ENCODE peak calls at places on chromosome 18, in four cellular contexts. G is WTC11, U is K562, F is H1. J is an unnamed sample.

GRCh38 chr18:52228158-52228557 is 111.8 kb upstream of the DCC start:
- DNase-seq in G (no peak), U (no peak), F (no peak), J (no peak)

GRCh38 chr18:76466410-76466991 is 28.5 kb downstream of the ZNF516 start:
- DNase-seq in G (no peak), U (no peak), F (no peak), J (no peak)

GRCh38 chr18:44497294-44497693 is 183.4 kb upstream of the SETBP1 start:
- DNase-seq in G (no peak), U (no peak), F (no peak), J (no peak)

GRCh38 chr18:13611616-13612110 is 114.7 kb downstream of the FAM210A start:
- DNase-seq in G (no peak), U (no peak), F (no peak), J (peak)

GRCh38 chr18:62979172-62979571 is 263.8 kb downstream of the PHLPP1 start:
- DNase-seq in G (no peak), U (no peak), F (no peak), J (no peak)

GRCh38 chr18:10488022-10488421 is 33.6 kb downstream of the APCDD1 start:
- DNase-seq in G (no peak), U (no peak), F (no peak), J (no peak)

GRCh38 chr18:31275722-31276463 is 42.1 kb upstream of the DSG1 start:
- DNase-seq in G (no peak), U (no peak), F (no peak), J (no peak)

GRCh38 chr18:54787098-54787497 is 41.2 kb upstream of the RAB27B start:
- DNase-seq in G (no peak), U (no peak), F (no peak), J (no peak)

GRCh38 chr18:45482286-45482685 is 133.0 kb upstream of the SLC14A2 start:
- DNase-seq in G (no peak), U (no peak), F (no peak), J (no peak)

GRCh38 chr18:23740105-23740830 is 51.0 kb downstream of the LAMA3 start:
- DNase-seq in G (no peak), U (no peak), F (no peak), J (no peak)

DNA sequence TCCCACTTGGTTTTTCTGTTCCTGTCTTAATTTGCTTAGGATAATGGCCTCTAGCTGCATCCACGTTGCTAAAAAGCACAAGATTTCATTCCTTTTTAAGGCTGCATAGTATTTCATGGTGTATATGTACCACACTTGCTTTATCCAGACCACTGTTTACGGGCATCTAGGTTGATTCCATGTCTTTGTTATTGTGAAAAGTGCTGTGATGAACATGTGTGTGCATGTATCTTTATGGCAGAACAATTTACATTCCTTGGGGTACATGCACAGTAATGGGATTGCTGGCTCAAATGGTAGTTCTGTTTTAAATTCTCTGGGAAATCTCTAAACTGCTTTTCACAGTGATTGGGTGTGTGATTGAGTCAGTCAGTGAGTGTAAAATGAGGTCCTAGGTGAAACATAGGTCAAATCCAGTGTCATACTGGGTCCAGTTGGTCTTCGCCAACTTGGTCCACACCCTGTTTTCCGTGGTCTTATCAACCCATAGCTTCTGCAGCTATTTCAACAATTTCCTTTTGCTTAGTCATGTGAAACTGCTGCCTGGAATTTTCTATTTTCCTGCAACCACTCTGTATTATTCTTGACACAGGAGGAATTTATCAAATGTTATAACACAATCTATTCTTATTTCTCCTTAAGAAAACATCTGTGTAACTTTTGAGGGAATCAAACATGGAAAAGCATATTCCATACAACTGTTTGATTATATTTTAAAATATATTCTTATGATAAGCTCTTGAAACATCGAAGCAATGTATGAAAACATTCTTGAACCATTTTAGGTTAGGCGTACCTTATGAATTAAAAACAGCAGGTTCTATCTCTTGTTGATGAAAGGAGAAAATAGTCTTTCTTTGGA is 82.9 kb downstream of the ADCYAP1 start:
- DNase-seq in G (no peak), U (peak), F (no peak), J (no peak)
- TF ChIP-seq MAX in G (no peak), U (no peak), F (no peak), J (no peak)

GRCh38 chr18:79517322-79517721 is 121.6 kb downstream of the NFATC1 start:
- DNase-seq in G (no peak), U (no peak), F (no peak), J (no peak)
- TF ChIP-seq TEAD4 in G (no peak), U (no peak), F (no peak), J (no peak)

GRCh38 chr18:42184685-42185477 is 229.8 kb downstream of the PIK3C3 start:
- DNase-seq in G (no peak), U (no peak), F (no peak), J (no peak)

GRCh38 chr18:42185486-42185885 is 230.5 kb downstream of the PIK3C3 start:
- DNase-seq in G (no peak), U (no peak), F (no peak), J (no peak)

GRCh38 chr18:42183746-42184145 is 228.7 kb downstream of the PIK3C3 start:
- DNase-seq in G (no peak), U (no peak), F (no peak), J (no peak)

GRCh38 chr18:42190643-42191042 is 235.6 kb downstream of the PIK3C3 start:
- DNase-seq in G (no peak), U (no peak), F (no peak), J (no peak)

DNA sequence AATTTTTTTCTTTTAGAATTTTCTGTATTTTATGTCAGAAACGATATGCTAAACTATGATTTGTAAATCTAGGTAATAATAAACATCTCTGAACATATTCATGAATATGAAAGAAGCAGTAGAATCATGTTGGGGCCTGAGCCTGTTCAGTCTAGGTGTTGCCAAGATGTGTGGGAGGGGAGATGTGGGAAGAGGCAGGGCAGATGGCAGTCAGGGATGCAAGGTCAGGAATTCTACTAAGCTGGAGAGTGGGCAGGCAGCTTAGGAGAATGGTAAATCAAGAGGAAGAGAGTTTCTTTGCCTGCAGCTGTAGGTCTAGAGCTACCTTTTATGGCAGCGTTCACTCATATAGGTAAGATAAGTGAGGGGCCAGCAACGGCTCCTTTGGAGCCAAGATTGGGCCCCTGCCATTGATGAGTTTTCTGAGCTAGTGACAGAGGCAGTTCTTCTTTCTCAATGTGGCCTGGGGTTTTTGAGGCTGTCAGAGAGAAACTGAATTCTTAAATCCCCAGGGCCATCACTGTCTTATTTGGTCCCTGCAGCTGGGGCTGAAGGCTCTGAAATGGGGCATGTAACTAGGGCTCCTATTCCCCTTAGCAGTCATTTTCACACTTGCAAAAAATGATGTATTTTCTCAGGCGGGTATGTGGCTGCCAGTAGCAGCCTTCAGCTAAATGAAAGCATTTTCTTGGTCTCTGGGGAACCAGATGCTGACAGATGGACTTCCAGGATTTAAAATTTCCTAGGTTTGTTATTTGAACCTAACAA is 232.8 kb downstream of the PIK3C3 start:
- DNase-seq in G (no peak), U (no peak), F (no peak), J (no peak)
- TF ChIP-seq MAX in G (no peak), U (no peak), F (no peak), J (no peak)

GRCh38 chr18:39571511-39571910 is 2005.9 kb upstream of the CELF4 start:
- DNase-seq in G (no peak), U (peak), F (no peak), J (peak)
- TF ChIP-seq TEAD4 in G (no peak), U (no peak), F (no peak), J (no peak)

GRCh38 chr18:79361766-79362522 is 33.8 kb upstream of the NFATC1 start:
- DNase-seq in G (no peak), U (no peak), F (no peak), J (no peak)
- TF ChIP-seq MAX in G (no peak), U (no peak), F (no peak), J (no peak)

GRCh38 chr18:79519751-79520472 is 124.2 kb downstream of the NFATC1 start:
- DNase-seq in G (no peak), U (peak), F (no peak), J (no peak)

GRCh38 chr18:79522451-79523220 is 126.9 kb downstream of the NFATC1 start:
- DNase-seq in G (no peak), U (no peak), F (no peak), J (no peak)

GRCh38 chr18:79518683-79519128 is 123.0 kb downstream of the NFATC1 start:
- DNase-seq in G (no peak), U (no peak), F (no peak), J (no peak)

GRCh38 chr18:79521806-79522205 is 126.1 kb downstream of the NFATC1 start:
- DNase-seq in G (no peak), U (no peak), F (no peak), J (no peak)

GRCh38 chr18:79520473-79521390 is 125.0 kb downstream of the NFATC1 start:
- DNase-seq in G (no peak), U (no peak), F (no peak), J (no peak)
- TF ChIP-seq TEAD4 in G (no peak), U (no peak), F (no peak), J (no peak)

DNA sequence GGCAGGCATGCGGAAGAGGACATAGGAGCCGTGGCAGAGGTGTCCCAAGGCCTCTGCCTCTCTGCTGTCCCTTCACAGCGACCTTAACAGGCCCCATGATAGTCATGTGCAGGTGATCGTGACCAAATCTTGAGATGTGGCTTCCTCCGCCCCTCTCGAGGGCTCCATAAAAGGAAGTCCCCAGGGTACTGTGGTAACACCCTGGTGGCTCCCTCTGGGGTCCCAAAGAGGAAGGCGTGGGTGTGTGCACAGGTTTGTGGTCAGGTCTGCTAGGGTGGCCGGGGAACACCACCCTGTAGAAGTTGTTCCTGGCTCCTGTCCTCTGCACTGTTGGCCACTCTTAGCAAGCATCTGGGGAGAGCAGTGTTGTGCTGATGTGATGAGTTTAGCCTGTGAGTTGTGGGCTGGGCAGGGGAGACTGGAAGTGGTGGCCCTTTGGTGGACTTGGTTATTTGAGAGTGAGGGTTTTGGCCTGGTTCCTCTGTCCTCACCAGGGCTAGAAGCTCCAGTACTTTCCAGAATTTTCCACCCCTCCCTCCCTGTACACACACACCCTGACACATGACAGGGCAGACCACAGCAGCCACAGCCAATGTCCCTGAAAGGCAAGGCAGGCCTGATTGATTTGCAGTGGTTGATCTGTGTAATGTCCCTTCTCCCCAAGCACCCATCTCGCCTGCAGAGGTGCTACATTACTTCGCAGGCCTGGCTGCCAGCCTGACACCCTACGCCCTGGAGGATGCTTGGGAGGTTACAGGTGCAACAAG is 68.9 kb upstream of the BOD1L2 start:
- DNase-seq in G (no peak), U (no peak), F (no peak), J (no peak)
- TF ChIP-seq MAX in G (no peak), U (no peak), F (no peak), J (no peak)

J was measured in SK-N-SH.